ENCODE peak calls at places on chromosomes 4 and X, in six cellular contexts. One of them, this sample, is unnamed.

GRCh38 chrX:15903186-15903681 is 48.6 kb upstream of the AP1S2 start:
- DNase-seq in GM12878: peak
- DNase-seq in HepG2: no peak
- DNase-seq in HEK293T: no peak
- DNase-seq in WTC11: no peak
- DNase-seq in K562: no peak
- DNase-seq in this sample: no peak

GRCh38 chr4:101037938-101038413 is 309.4 kb downstream of the PPP3CA start:
- DNase-seq in HEK293T: no peak
- DNase-seq in WTC11: no peak
- DNase-seq in K562: no peak
- DNase-seq in GM12878: no peak
- DNase-seq in HepG2: no peak
- DNase-seq in this sample: no peak

GRCh38 chr4:181432347-181432746 is 810.9 kb upstream of the TENM3 start:
- DNase-seq in K562: no peak
- DNase-seq in HepG2: no peak
- DNase-seq in HEK293T: no peak
- DNase-seq in WTC11: peak
- DNase-seq in GM12878: no peak
- DNase-seq in this sample: no peak

GRCh38 chr4:140056015-140056414 is 98.0 kb downstream of the MAML3 start:
- DNase-seq in GM12878: no peak
- DNase-seq in HepG2: no peak
- DNase-seq in HEK293T: no peak
- DNase-seq in WTC11: no peak
- DNase-seq in K562: no peak
- DNase-seq in this sample: no peak

GRCh38 chrX:43375146-43375545 is 281.0 kb upstream of the MAOA start:
- DNase-seq in GM12878: no peak
- DNase-seq in HEK293T: no peak
- DNase-seq in K562: no peak
- DNase-seq in WTC11: no peak
- DNase-seq in HepG2: no peak
- DNase-seq in this sample: no peak

GRCh38 chrX:63350551-63350950 is 581 bp downstream of the SPIN4 start:
- DNase-seq in K562: peak
- DNase-seq in HEK293T: peak
- DNase-seq in HepG2: peak
- DNase-seq in WTC11: no peak
- DNase-seq in GM12878: peak
- DNase-seq in this sample: no peak

GRCh38 chr4:163679189-163679588 is 184.7 kb downstream of the TMA16 start:
- DNase-seq in HEK293T: peak
- DNase-seq in WTC11: no peak
- DNase-seq in HepG2: peak
- DNase-seq in GM12878: no peak
- DNase-seq in K562: no peak
- DNase-seq in this sample: no peak

GRCh38 chr4:180434131-180434895 is 1808.9 kb upstream of the TENM3 start:
- DNase-seq in WTC11: no peak
- DNase-seq in GM12878: peak
- DNase-seq in HEK293T: no peak
- DNase-seq in K562: no peak
- DNase-seq in HepG2: no peak
- DNase-seq in this sample: no peak

GRCh38 chrX:110194977-110195376 is 122.9 kb downstream of the AMMECR1 start:
- DNase-seq in WTC11: no peak
- DNase-seq in K562: no peak
- DNase-seq in HepG2: no peak
- DNase-seq in HEK293T: no peak
- DNase-seq in GM12878: no peak
- DNase-seq in this sample: no peak

GRCh38 chr4:93368968-93369367 is 459.6 kb upstream of the ATOH1 start:
- DNase-seq in WTC11: no peak
- DNase-seq in GM12878: no peak
- DNase-seq in HepG2: no peak
- DNase-seq in K562: no peak
- DNase-seq in HEK293T: no peak
- DNase-seq in this sample: no peak

GRCh38 chr4:85370400-85371032 is 104.4 kb upstream of the ARHGAP24 start:
- DNase-seq in WTC11: peak
- DNase-seq in HEK293T: peak
- DNase-seq in GM12878: peak
- DNase-seq in HepG2: peak
- DNase-seq in K562: peak
- DNase-seq in this sample: peak

GRCh38 chrX:106039920-106040319 is 1.4 kb upstream of the SERPINA7 start:
- DNase-seq in HEK293T: peak
- DNase-seq in HepG2: peak
- DNase-seq in K562: no peak
- DNase-seq in GM12878: no peak
- DNase-seq in WTC11: peak
- DNase-seq in this sample: peak

GRCh38 chrX:68196939-68197791 is 236.1 kb downstream of the OPHN1 start:
- DNase-seq in WTC11: peak
- DNase-seq in K562: peak
- DNase-seq in GM12878: no peak
- DNase-seq in HEK293T: peak
- DNase-seq in HepG2: peak
- DNase-seq in this sample: peak

GRCh38 chr4:124386163-124386562 is 326.4 kb downstream of the ANKRD50 start:
- DNase-seq in GM12878: no peak
- DNase-seq in WTC11: no peak
- DNase-seq in HepG2: no peak
- DNase-seq in K562: no peak
- DNase-seq in HEK293T: no peak
- DNase-seq in this sample: no peak

GRCh38 chrX:68945603-68946228 is 116.9 kb downstream of the EFNB1 start:
- DNase-seq in WTC11: peak
- DNase-seq in HEK293T: peak
- DNase-seq in HepG2: no peak
- DNase-seq in GM12878: no peak
- DNase-seq in K562: peak
- DNase-seq in this sample: no peak

GRCh38 chr4:75786526-75786925 is 62.1 kb downstream of the USO1 start:
- DNase-seq in HEK293T: no peak
- DNase-seq in WTC11: no peak
- DNase-seq in HepG2: no peak
- DNase-seq in K562: no peak
- DNase-seq in GM12878: no peak
- DNase-seq in this sample: no peak

GRCh38 chr4:13988347-13989265 is 361.1 kb upstream of the BOD1L1 start:
- DNase-seq in WTC11: no peak
- DNase-seq in HEK293T: no peak
- DNase-seq in K562: no peak
- DNase-seq in GM12878: no peak
- DNase-seq in HepG2: no peak
- DNase-seq in this sample: no peak

GRCh38 chr4:3765271-3766206 is 646 bp upstream of the ADRA2C start:
- DNase-seq in HEK293T: peak
- DNase-seq in GM12878: no peak
- DNase-seq in HepG2: peak
- DNase-seq in WTC11: peak
- DNase-seq in K562: peak
- DNase-seq in this sample: no peak

GRCh38 chrX:6890862-6891261 is 256.6 kb upstream of the STS start:
- DNase-seq in HepG2: no peak
- DNase-seq in K562: no peak
- DNase-seq in GM12878: no peak
- DNase-seq in WTC11: no peak
- DNase-seq in HEK293T: no peak
- DNase-seq in this sample: no peak

GRCh38 chrX:129769467-129770154 is 10.1 kb upstream of the SASH3 start:
- DNase-seq in WTC11: no peak
- DNase-seq in HepG2: no peak
- DNase-seq in K562: no peak
- DNase-seq in HEK293T: no peak
- DNase-seq in GM12878: peak
- DNase-seq in this sample: no peak

GRCh38 chr4:127069675-127070074 is 563.1 kb upstream of the INTU start:
- DNase-seq in HepG2: no peak
- DNase-seq in HEK293T: no peak
- DNase-seq in GM12878: no peak
- DNase-seq in WTC11: no peak
- DNase-seq in K562: no peak
- DNase-seq in this sample: no peak

GRCh38 chr4:122548452-122548851 is 72.4 kb downstream of the IL21 start:
- DNase-seq in WTC11: no peak
- DNase-seq in GM12878: no peak
- DNase-seq in HepG2: no peak
- DNase-seq in K562: no peak
- DNase-seq in HEK293T: no peak
- DNase-seq in this sample: no peak

GRCh38 chrX:20382518-20383291 is 116.0 kb upstream of the RPS6KA3 start:
- DNase-seq in K562: no peak
- DNase-seq in HepG2: peak
- DNase-seq in HEK293T: no peak
- DNase-seq in GM12878: peak
- DNase-seq in WTC11: no peak
- DNase-seq in this sample: no peak

GRCh38 chr4:148649669-148650331 is 207.6 kb upstream of the NR3C2 start:
- DNase-seq in HepG2: no peak
- DNase-seq in GM12878: no peak
- DNase-seq in HEK293T: no peak
- DNase-seq in WTC11: no peak
- DNase-seq in K562: no peak
- DNase-seq in this sample: no peak

GRCh38 chr4:176999943-177000543 is 207.3 kb upstream of the VEGFC start:
- DNase-seq in K562: no peak
- DNase-seq in WTC11: no peak
- DNase-seq in GM12878: no peak
- DNase-seq in HepG2: no peak
- DNase-seq in HEK293T: no peak
- DNase-seq in this sample: no peak

GRCh38 chr4:144461906-144462305 is 184.1 kb upstream of the HHIP start:
- DNase-seq in K562: no peak
- DNase-seq in HEK293T: no peak
- DNase-seq in WTC11: no peak
- DNase-seq in HepG2: no peak
- DNase-seq in GM12878: no peak
- DNase-seq in this sample: no peak

DNA sequence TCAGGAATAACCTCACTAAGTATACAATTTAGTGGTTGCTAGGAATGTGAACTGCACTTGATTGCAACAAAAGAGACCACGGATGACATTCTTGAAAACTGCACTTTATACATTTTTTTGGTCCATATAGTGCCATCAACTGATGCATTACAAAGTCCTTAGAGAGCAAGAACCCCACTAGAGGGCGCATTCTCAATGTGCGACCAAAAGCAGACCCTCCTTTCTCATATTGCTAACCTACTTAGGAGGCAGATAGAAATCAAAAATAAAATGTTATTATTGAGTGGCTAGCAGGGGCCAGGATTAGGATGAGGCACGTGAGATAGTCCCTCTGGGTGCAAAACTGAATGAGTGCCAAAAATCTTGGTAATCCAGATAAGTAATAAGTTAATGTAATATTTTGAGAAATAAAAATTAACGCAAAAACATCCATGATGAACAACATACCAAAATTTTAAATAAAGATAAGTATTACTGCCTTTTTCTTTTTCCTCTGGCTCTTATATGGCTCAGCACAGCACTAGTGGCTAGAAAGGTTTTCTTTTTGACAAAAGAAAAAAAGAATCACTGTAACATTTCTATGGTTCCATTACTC is 99.0 kb upstream of the IQCM start:
- DNase-seq in HEK293T: peak
- DNase-seq in WTC11: peak
- DNase-seq in K562: peak
- DNase-seq in HepG2: peak
- DNase-seq in GM12878: no peak
- DNase-seq in this sample: peak
- TF ChIP-seq SP1 in HEK293T: no peak
- TF ChIP-seq SP1 in WTC11: no peak
- TF ChIP-seq SP1 in K562: no peak
- TF ChIP-seq SP1 in HepG2: no peak
- TF ChIP-seq SP1 in GM12878: no peak
- TF ChIP-seq SP1 in this sample: no peak

DNA sequence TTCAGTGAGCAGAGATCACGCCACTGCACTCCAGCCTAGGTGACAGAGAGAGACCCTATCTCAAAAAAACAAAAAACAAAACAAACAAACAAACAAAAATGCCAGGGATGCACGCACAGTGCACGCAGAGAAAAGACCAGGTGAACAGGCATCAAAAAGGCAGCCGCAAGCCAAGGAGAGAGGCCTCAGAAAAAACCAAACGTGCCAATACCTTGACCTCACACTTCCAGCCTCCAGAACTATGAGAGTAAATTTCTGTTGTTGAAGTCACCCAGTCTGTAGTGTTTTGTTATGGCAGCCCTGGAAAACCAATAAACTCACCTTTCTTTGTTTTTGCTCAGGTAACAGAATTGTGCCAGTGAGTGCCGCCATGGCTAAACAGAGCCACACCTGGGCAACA is 66.0 kb downstream of the CHRNA9 start:
- DNase-seq in GM12878: no peak
- DNase-seq in WTC11: no peak
- DNase-seq in K562: no peak
- DNase-seq in HEK293T: no peak
- DNase-seq in HepG2: no peak
- DNase-seq in this sample: no peak
- TF ChIP-seq SP1 in GM12878: no peak
- TF ChIP-seq SP1 in WTC11: no peak
- TF ChIP-seq SP1 in K562: no peak
- TF ChIP-seq SP1 in HEK293T: no peak
- TF ChIP-seq SP1 in HepG2: no peak
- TF ChIP-seq SP1 in this sample: no peak

DNA sequence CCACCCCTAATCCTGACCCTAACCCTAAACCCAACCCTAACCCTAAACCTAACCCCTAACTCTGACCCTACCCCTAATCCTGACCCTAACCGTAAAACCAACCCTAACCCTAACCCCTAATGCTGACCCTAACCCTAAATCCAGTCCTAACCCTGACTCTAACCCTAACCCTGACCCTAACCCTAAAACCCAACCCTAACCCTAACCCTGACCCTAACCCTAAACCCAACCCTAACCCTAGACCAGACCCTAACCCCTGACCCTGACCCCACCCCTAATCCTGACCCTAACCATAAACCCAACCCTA is 708 bp upstream of the PCGF3 start:
- DNase-seq in HepG2: no peak
- DNase-seq in WTC11: no peak
- DNase-seq in K562: no peak
- DNase-seq in HEK293T: no peak
- DNase-seq in GM12878: no peak
- DNase-seq in this sample: no peak
- TF ChIP-seq SP1 in HepG2: no peak
- TF ChIP-seq SP1 in WTC11: no peak
- TF ChIP-seq SP1 in K562: no peak
- TF ChIP-seq SP1 in HEK293T: no peak
- TF ChIP-seq SP1 in GM12878: no peak
- TF ChIP-seq SP1 in this sample: no peak

DNA sequence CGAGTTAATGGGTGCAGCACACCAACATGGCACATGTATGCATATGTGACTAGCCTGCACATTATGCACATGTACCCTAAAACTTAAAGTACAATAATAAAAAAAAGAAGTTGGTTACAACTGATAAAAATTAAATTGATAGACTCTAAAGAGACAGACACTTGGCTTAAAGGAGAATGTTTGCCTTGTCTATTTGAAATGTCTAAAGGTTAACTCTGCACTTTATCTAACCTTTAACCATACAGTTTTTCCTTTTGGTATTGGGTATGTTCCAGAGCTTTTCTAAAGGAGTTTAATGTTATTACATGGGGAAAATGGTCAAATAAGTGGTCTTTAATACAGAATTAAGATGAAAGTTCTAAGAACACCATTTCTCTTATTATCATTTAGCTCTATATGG is 145.1 kb upstream of the HCCS start:
- DNase-seq in WTC11: no peak
- DNase-seq in HEK293T: no peak
- DNase-seq in GM12878: no peak
- DNase-seq in K562: no peak
- DNase-seq in HepG2: peak
- DNase-seq in this sample: no peak
- TF ChIP-seq SP1 in WTC11: no peak
- TF ChIP-seq SP1 in HEK293T: no peak
- TF ChIP-seq SP1 in GM12878: no peak
- TF ChIP-seq SP1 in K562: no peak
- TF ChIP-seq SP1 in HepG2: no peak
- TF ChIP-seq SP1 in this sample: no peak

This sample was measured in HCT116.